ENCODE peak calls at places on chromosomes 5 and 9, in four cellular contexts. One of them, this sample, is unnamed.

GRCh38 chr5:173412151-173412550 is 83.9 kb upstream of the STC2 start:
- DNase-seq in trophoblast cell: no peak
- DNase-seq in H1: no peak
- DNase-seq in mesendoderm: no peak
- DNase-seq in this sample: no peak

GRCh38 chr5:50445281-50445949 is 4.3 kb upstream of the EMB start:
- DNase-seq in trophoblast cell: no peak
- DNase-seq in H1: no peak
- DNase-seq in mesendoderm: no peak
- DNase-seq in this sample: no peak

GRCh38 chr9:97578846-97579245 is 54.3 kb downstream of the TSTD2 start:
- DNase-seq in trophoblast cell: no peak
- DNase-seq in mesendoderm: no peak
- DNase-seq in H1: no peak
- DNase-seq in this sample: no peak

GRCh38 chr5:17178316-17178715 is 39.1 kb upstream of the BASP1 start:
- DNase-seq in trophoblast cell: peak; percentile 47
- DNase-seq in H1: no peak
- DNase-seq in mesendoderm: no peak
- DNase-seq in this sample: no peak

GRCh38 chr9:127912882-127913281 is 4.0 kb downstream of the ST6GALNAC4 start:
- DNase-seq in trophoblast cell: no peak
- DNase-seq in H1: no peak
- DNase-seq in mesendoderm: no peak
- DNase-seq in this sample: no peak

GRCh38 chr9:135402739-135403695 is 76.6 kb upstream of the PPP1R26 start:
- DNase-seq in H1: no peak
- DNase-seq in trophoblast cell: no peak
- DNase-seq in mesendoderm: no peak
- DNase-seq in this sample: no peak

GRCh38 chr9:74355107-74355506 is 142.0 kb upstream of the RORB start:
- DNase-seq in mesendoderm: no peak
- DNase-seq in H1: no peak
- DNase-seq in trophoblast cell: no peak
- DNase-seq in this sample: no peak

GRCh38 chr9:22257026-22257425 is 189.6 kb upstream of the DMRTA1 start:
- DNase-seq in H1: no peak
- DNase-seq in trophoblast cell: no peak
- DNase-seq in mesendoderm: no peak
- DNase-seq in this sample: no peak

GRCh38 chr9:107269681-107270080 is 13.4 kb upstream of the RAD23B start:
- DNase-seq in trophoblast cell: peak; percentile 90
- DNase-seq in H1: no peak
- DNase-seq in mesendoderm: no peak
- DNase-seq in this sample: no peak

GRCh38 chr5:179371681-179372675 is 26.7 kb upstream of the ADAMTS2 start:
- DNase-seq in H1: no peak
- DNase-seq in mesendoderm: no peak
- DNase-seq in trophoblast cell: no peak
- DNase-seq in this sample: no peak

GRCh38 chr5:104859437-104859836 is 1296.8 kb upstream of the NUDT12 start:
- DNase-seq in H1: no peak
- DNase-seq in mesendoderm: no peak
- DNase-seq in trophoblast cell: no peak
- DNase-seq in this sample: no peak

GRCh38 chr9:133750927-133751649 is 12.9 kb upstream of the SARDH start:
- DNase-seq in trophoblast cell: no peak
- DNase-seq in mesendoderm: no peak
- DNase-seq in H1: peak; percentile 33
- DNase-seq in this sample: no peak

DNA sequence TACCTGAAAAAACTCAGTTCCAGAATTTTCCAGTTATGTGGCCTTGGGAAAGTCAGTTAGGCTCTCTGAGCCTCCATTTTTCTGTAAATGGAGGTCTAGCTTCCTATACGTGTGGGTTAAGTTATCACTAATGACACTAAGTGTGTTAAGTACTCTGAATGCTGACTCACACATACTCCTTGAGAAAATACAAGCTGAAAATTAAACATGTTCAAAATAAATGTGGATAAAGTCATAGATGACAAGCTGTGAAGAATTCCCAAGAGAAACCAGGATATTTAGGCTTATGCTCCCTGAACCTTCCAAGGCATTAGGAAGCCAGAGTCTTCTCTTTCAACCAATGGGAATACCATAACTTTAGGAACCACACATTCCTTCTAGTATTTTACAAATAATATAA is 58.2 kb downstream of the ABCA1 start:
- DNase-seq in mesendoderm: no peak
- DNase-seq in H1: no peak
- DNase-seq in trophoblast cell: no peak
- DNase-seq in this sample: no peak
- H2AK5ac ChIP-seq in mesendoderm: no peak overlapping the region
- H2AK5ac ChIP-seq in H1: no peak overlapping the region
- H2AK5ac ChIP-seq in trophoblast cell: no peak overlapping the region
- H2AK5ac ChIP-seq in this sample: no peak overlapping the region

GRCh38 chr9:110842169-110842568 is 173.6 kb downstream of the MUSK start:
- DNase-seq in trophoblast cell: peak; percentile 5
- DNase-seq in mesendoderm: peak; percentile 81
- DNase-seq in H1: no peak
- DNase-seq in this sample: no peak

GRCh38 chr9:110832916-110833315 is 164.3 kb downstream of the MUSK start:
- DNase-seq in trophoblast cell: no peak
- DNase-seq in mesendoderm: no peak
- DNase-seq in H1: no peak
- DNase-seq in this sample: no peak

GRCh38 chr9:110835404-110835803 is 166.8 kb downstream of the MUSK start:
- DNase-seq in mesendoderm: peak; percentile 34
- DNase-seq in trophoblast cell: peak; percentile 41
- DNase-seq in H1: no peak
- DNase-seq in this sample: no peak

GRCh38 chr9:110835859-110836271 is 167.3 kb downstream of the MUSK start:
- DNase-seq in mesendoderm: no peak
- DNase-seq in H1: no peak
- DNase-seq in trophoblast cell: no peak
- DNase-seq in this sample: no peak

DNA sequence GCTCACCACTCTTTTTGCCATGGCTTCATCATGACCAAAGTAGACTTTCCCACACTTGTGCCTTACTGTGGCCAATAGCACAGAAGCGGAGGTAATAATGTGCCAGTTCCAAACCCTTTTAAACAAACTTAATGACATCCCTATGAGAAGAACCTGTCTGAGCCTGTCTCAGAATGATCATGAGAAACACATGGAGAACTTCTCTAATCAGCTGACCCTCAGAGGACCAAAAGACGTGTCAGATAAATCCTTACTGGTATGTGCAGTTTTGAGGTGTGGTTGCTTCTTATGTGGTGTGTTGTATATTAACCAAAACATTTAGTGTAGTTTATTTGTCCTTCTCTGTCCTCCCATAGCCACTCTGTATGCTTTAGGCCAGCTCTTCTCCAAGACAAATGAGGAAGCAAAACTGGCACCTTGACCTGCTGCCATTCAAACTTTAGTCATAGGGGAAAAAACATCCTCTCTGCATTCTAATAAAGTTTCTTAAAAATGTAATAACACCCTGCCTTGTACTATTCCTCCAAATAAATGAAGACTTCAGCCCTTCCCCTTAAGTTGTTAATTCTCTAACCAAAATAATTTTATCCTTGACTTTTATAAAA is 168.9 kb downstream of the MUSK start:
- DNase-seq in mesendoderm: no peak
- DNase-seq in H1: no peak
- DNase-seq in trophoblast cell: no peak
- DNase-seq in this sample: no peak
- H2BK120ac ChIP-seq in mesendoderm: no peak overlapping the region
- H2BK120ac ChIP-seq in H1: no peak overlapping the region
- H2BK120ac ChIP-seq in trophoblast cell: no peak overlapping the region
- H2BK120ac ChIP-seq in this sample: no peak overlapping the region

GRCh38 chr9:108991479-108991878 is 21.8 kb downstream of the CTNNAL1 start:
- DNase-seq in trophoblast cell: no peak
- DNase-seq in H1: no peak
- DNase-seq in mesendoderm: no peak
- DNase-seq in this sample: no peak
- H2AK5ac ChIP-seq in trophoblast cell: no peak overlapping the region
- H2AK5ac ChIP-seq in H1: no peak overlapping the region
- H2AK5ac ChIP-seq in mesendoderm: no peak overlapping the region
- H2AK5ac ChIP-seq in this sample: no peak overlapping the region

DNA sequence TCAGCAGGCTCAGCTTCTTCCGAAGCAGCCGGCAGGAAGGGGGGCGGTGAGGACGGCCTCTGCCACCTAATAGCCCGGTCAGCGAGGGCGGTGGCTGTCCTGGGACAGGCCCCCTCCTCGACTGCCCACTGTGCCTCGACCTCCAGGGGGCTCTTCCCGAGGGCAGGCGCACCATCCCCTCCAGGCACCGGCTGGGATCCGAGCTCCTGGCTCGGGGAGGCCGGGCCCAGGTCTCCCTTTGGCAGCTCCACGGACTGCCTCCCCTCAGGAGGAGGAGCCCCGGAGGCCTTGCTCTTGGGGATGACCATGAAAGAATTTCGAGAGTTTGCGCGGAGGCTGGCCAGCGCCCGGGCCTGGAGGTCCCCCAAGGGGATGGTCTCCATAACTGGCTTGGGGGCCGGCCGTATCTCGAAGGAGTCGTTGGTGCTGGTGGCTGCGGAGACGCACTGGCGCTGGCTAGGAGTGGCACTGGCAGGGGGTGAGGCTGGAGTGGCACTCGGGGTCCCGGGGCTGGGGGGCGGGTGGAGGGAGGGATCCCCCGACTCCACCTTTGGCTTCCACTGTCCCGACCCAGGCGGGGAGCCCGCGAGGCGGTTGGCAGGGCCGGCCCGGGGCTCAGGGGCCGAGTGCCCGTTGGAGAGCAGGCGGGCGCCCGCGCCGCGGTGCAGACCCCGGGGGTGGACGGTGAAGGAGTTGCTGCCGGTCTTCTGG is 975 bp downstream of the TPRN start:
- DNase-seq in H1: peak; percentile 58
- DNase-seq in mesendoderm: peak; percentile 28
- DNase-seq in trophoblast cell: no peak
- DNase-seq in this sample: no peak
- H2BK120ac ChIP-seq in H1: no peak overlapping the region
- H2BK120ac ChIP-seq in mesendoderm: no peak overlapping the region
- H2BK120ac ChIP-seq in trophoblast cell: no peak overlapping the region
- H2BK120ac ChIP-seq in this sample: no peak overlapping the region

DNA sequence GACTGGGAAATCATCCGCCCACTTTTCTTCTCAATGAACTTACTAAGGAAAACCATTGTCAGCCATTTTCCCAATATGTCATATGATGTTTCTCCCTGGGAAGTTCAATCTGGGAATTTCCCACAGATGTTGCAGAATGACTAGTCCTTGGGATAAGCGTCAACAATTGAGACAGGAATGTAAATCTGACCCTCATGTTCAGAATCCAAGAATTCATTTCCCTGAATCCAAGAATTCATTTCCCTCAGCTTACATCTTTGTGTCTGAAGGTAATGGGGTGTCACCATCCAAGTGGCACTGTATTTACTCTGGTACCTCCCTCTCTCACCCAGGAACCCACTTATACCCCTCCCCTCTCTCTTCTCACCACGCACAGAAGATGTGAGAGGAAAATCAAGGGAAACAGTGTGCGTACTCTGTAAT is 7.4 kb downstream of the KLF9 start:
- DNase-seq in H1: no peak
- DNase-seq in trophoblast cell: peak; percentile 53
- DNase-seq in mesendoderm: no peak
- DNase-seq in this sample: no peak
- H2AK5ac ChIP-seq in H1: no peak overlapping the region
- H2AK5ac ChIP-seq in trophoblast cell: no peak overlapping the region
- H2AK5ac ChIP-seq in mesendoderm: no peak overlapping the region
- H2AK5ac ChIP-seq in this sample: no peak overlapping the region

GRCh38 chr9:7560669-7561305 is 238.8 kb downstream of the DMAC1 start:
- DNase-seq in mesendoderm: peak; percentile 37
- DNase-seq in H1: no peak
- DNase-seq in trophoblast cell: no peak
- DNase-seq in this sample: no peak
- H2BK120ac ChIP-seq in mesendoderm: no peak overlapping the region
- H2BK120ac ChIP-seq in H1: no peak overlapping the region
- H2BK120ac ChIP-seq in trophoblast cell: no peak overlapping the region
- H2BK120ac ChIP-seq in this sample: no peak overlapping the region

DNA sequence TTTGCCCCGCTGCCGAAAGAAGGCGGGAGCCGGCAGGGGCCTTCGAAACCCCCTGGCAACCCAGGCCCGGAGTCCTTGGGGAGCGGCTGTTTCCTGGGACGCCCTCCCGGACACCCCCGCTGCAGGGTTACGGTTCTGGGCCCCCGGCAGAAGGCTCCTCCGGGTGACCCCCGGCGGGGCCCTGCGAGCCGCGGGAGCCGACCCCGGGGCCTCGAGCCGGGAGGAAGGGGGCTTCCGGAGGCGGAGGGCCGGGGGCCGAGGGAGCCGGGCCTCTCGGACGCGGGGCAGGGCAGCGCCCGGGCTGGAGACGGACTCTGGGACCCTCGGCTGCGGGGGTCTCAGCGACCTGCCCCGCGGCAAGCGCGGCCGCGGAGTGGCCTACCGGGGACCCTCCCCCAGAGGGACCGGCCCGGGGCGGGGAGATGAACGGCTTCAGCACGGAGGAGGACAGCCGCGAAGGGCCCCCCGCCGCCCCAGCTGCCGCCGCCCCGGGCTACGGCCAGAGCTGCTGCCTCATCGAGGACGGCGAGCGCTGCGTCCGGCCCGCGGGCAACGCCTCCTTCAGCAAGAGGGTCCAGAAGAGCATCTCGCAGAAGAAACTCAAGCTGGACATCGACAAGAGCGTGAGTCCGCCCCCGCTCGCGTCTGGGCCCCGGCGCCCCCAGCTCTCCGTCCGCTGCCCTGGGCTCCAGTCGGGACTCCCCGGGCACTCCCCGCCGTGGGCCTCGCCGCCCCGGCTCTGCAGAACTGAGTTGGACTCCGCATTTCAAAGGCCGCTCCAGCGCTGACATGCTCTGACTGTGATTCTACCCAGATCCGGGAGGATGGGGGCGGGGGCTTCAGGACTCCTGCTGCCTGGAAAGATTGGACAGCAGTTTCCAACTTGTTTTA is 631 bp downstream of the SAP30L start:
- DNase-seq in H1: peak; percentile 70
- DNase-seq in mesendoderm: peak; percentile 65
- DNase-seq in trophoblast cell: peak; percentile 67
- DNase-seq in this sample: peak; percentile 57
- H2AK5ac ChIP-seq in H1: no peak overlapping the region
- H2AK5ac ChIP-seq in mesendoderm: no peak overlapping the region
- H2AK5ac ChIP-seq in trophoblast cell: no peak overlapping the region
- H2AK5ac ChIP-seq in this sample: no peak overlapping the region